ENCODE peak calls at places on chromosome 7, in four cellular contexts. T is dorsolateral prefrontal cortex, A is H7, V is heart right ventricle. Q is an unnamed sample.

GRCh38 chr7:50339990-50340500 is 35.5 kb downstream of the IKZF1 start:
- DNase-seq in T (no peak), A (peak), V (no peak), Q (no peak)

GRCh38 chr7:14305233-14305866 is 315.9 kb upstream of the ETV1 start:
- DNase-seq in T (no peak), A (no peak), V (peak), Q (peak)

GRCh38 chr7:63030061-63030460 is 968.6 kb upstream of the ZNF722 start:
- DNase-seq in T (no peak), A (no peak), V (no peak), Q (no peak)

GRCh38 chr7:80614911-80615310 is 23.5 kb upstream of the CD36 start:
- DNase-seq in T (no peak), A (no peak), V (no peak), Q (no peak)

GRCh38 chr7:148153611-148154010 is 437.0 kb upstream of the C7orf33 start:
- DNase-seq in T (no peak), A (no peak), V (peak), Q (peak)

GRCh38 chr7:45401851-45402250 is 172.3 kb upstream of the ADCY1 start:
- DNase-seq in T (no peak), A (no peak), V (no peak), Q (no peak)

GRCh38 chr7:98194672-98195457 is 16.4 kb upstream of the BHLHA15 start:
- DNase-seq in T (no peak), A (no peak), V (no peak), Q (no peak)

GRCh38 chr7:104843198-104843597 is 170.8 kb upstream of the KMT2E start:
- DNase-seq in T (no peak), A (no peak), V (no peak), Q (no peak)

GRCh38 chr7:114784756-114785155 is 137.1 kb upstream of the MDFIC start:
- DNase-seq in T (no peak), A (no peak), V (no peak), Q (no peak)

GRCh38 chr7:116706668-116707126 is 34.7 kb downstream of the MET start:
- DNase-seq in T (no peak), A (no peak), V (no peak), Q (no peak)

GRCh38 chr7:80597875-80598274 is 40.6 kb upstream of the CD36 start:
- DNase-seq in T (no peak), A (no peak), V (no peak), Q (no peak)

GRCh38 chr7:133702078-133702477 is 425.1 kb upstream of the LRGUK start:
- DNase-seq in T (no peak), A (peak), V (no peak), Q (no peak)

GRCh38 chr7:51350195-51350896 is 33.7 kb upstream of the COBL start:
- DNase-seq in T (no peak), A (no peak), V (no peak), Q (no peak)

GRCh38 chr7:6250364-6250833 is 22.0 kb downstream of the CYTH3 start:
- DNase-seq in T (no peak), A (no peak), V (no peak), Q (no peak)

GRCh38 chr7:94061316-94061715 is 57.2 kb upstream of the BET1 start:
- DNase-seq in T (no peak), A (no peak), V (no peak), Q (no peak)

GRCh38 chr7:105444342-105444938 is 55.7 kb upstream of the SRPK2 start:
- DNase-seq in T (no peak), A (no peak), V (no peak), Q (no peak)

GRCh38 chr7:84746347-84746746 is 440.5 kb downstream of the SEMA3D start:
- DNase-seq in T (no peak), A (no peak), V (no peak), Q (no peak)

GRCh38 chr7:157861551-157861950 is 524.7 kb downstream of the DNAJB6 start:
- DNase-seq in T (no peak), A (no peak), V (no peak), Q (no peak)

GRCh38 chr7:27053153-27053552 is 42.6 kb downstream of the HOXA1 start:
- DNase-seq in T (no peak), A (peak), V (no peak), Q (no peak)

GRCh38 chr7:99275496-99275895 is 2.9 kb downstream of the MYH16 start:
- DNase-seq in T (no peak), A (no peak), V (no peak), Q (no peak)

GRCh38 chr7:80392229-80393169 is 119.4 kb downstream of the GNAT3 start:
- DNase-seq in T (no peak), A (no peak), V (no peak), Q (no peak)

GRCh38 chr7:121020652-121021051 is 32.1 kb downstream of the CPED1 start:
- DNase-seq in T (no peak), A (no peak), V (no peak), Q (no peak)

GRCh38 chr7:142569851-142570250 is 179.4 kb upstream of the PRSS1 start:
- DNase-seq in T (no peak), A (no peak), V (no peak), Q (no peak)

GRCh38 chr7:48748081-48748833 is 176.1 kb upstream of the CDC14C start:
- DNase-seq in T (no peak), A (no peak), V (no peak), Q (no peak)

GRCh38 chr7:116525913-116526857 is 1.3 kb downstream of the CAV1 start:
- DNase-seq in T (peak), A (peak), V (peak), Q (peak)